ENCODE peak calls at places on chromosomes 4 and X, in four cellular contexts. V is K562, X is A549, G is GM12878. B is an unnamed sample.

GRCh38 chr4:101366331-101366730 is 19.0 kb upstream of the PPP3CA start:
- DNase-seq in V (no peak), X (no peak), G (no peak), B (no peak)

GRCh38 chr4:56630876-56631666 is 50.0 kb downstream of the HOPX start:
- DNase-seq in V (no peak), X (no peak), G (no peak), B (no peak)

GRCh38 chr4:164949448-164950118 is 27.9 kb downstream of the TRIM61 start:
- DNase-seq in V (no peak), X (no peak), G (no peak), B (no peak)

GRCh38 chr4:138158746-138159297 is 83.3 kb downstream of the SLC7A11 start:
- DNase-seq in V (no peak), X (no peak), G (no peak), B (no peak)

GRCh38 chrX:103730746-103731508 is 20.2 kb downstream of the TMEM31 start:
- DNase-seq in V (no peak), X (no peak), G (no peak), B (no peak)

GRCh38 chrX:9829308-9830267 is 43.4 kb downstream of the SHROOM2 start:
- DNase-seq in V (no peak), X (peak; percentile 35), G (peak; percentile 47), B (no peak)

GRCh38 chrX:69238153-69238959 is 73.1 kb upstream of the PJA1 start:
- DNase-seq in V (no peak), X (no peak), G (no peak), B (no peak)

GRCh38 chrX:108735680-108736508 is 469 bp downstream of the IRS4 start:
- DNase-seq in V (no peak), X (no peak), G (no peak), B (no peak)

GRCh38 chrX:106802063-106802387 is 448 bp upstream of the TBC1D8B start:
- DNase-seq in V (no peak), X (peak; percentile 11), G (no peak), B (peak; percentile 3)

GRCh38 chr4:83639849-83640493 is 104.1 kb downstream of the GPAT3 start:
- DNase-seq in V (peak; percentile 66), X (peak; percentile 46), G (peak; percentile 42), B (peak; percentile 71)

GRCh38 chr4:143514432-143514831 is 930 bp downstream of the SMARCA5 start:
- DNase-seq in V (peak; percentile 48), X (peak; percentile 8), G (no peak), B (peak; percentile 15)

GRCh38 chr4:121308828-121309227 is 72.0 kb downstream of the QRFPR start:
- DNase-seq in V (no peak), X (no peak), G (no peak), B (no peak)

GRCh38 chr4:41256131-41256739 is 493 bp upstream of the UCHL1 start:
- DNase-seq in V (no peak), X (peak; percentile 15), G (no peak), B (no peak)

GRCh38 chr4:153634737-153635353 is 49.2 kb upstream of the TLR2 start:
- DNase-seq in V (peak; percentile 55), X (peak; percentile 4), G (no peak), B (peak; percentile 9)

GRCh38 chrX:71911023-71911730 is 532 bp downstream of the NHSL2 start:
- DNase-seq in V (no peak), X (peak; percentile 42), G (no peak), B (no peak)

GRCh38 chrX:45472968-45473367 is 272.3 kb upstream of the DIPK2B start:
- DNase-seq in V (no peak), X (no peak), G (no peak), B (no peak)

GRCh38 chr4:77821775-77822174 is 2.6 kb upstream of the CNOT6L start:
- DNase-seq in V (no peak), X (no peak), G (no peak), B (no peak)

GRCh38 chr4:76246852-76247251 is 4.7 kb upstream of the FAM47E start:
- DNase-seq in V (no peak), X (no peak), G (no peak), B (no peak)

GRCh38 chrX:105837227-105837626 is 14.9 kb downstream of the NRK start:
- DNase-seq in V (no peak), X (no peak), G (no peak), B (no peak)

GRCh38 chrX:18617351-18617750 is 54.6 kb downstream of the RS1 start:
- DNase-seq in V (no peak), X (peak; percentile 27), G (no peak), B (peak; percentile 82)

GRCh38 chr4:153153339-153153851 is 50.8 kb upstream of the TRIM2 start:
- DNase-seq in V (no peak), X (peak; percentile 37), G (no peak), B (no peak)

GRCh38 chr4:102343964-102344519 is 1.2 kb downstream of the SLC39A8 start:
- DNase-seq in V (peak; percentile 63), X (no peak), G (peak; percentile 21), B (no peak)

GRCh38 chr4:74447636-74448233 is 2.8 kb downstream of the AREG start:
- DNase-seq in V (no peak), X (no peak), G (no peak), B (no peak)
- TF ChIP-seq POLR2AphosphoS2 in V (no peak), X (no peak), G (no peak), B (no peak)

DNA sequence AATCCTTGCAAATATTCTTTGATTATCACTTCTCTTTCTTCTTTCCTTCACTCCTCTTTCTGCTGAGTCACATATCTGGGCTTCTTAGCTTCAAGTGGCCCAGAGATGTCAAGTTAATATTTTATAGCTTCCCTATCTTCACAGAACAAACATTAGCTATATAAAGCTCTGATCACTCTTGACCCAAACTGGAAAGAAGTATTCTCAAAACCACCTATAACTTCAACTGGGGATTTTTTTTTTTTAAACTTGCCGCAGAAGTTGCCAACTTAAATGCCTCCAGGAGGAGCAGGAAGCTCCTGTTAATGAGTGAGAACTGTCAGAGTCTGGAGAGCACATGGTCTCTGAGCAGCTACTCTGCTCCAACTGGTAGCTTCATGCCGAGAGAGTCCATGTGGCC is 233.3 kb upstream of the EDNRA start:
- DNase-seq in V (no peak), X (peak; percentile 22), G (no peak), B (no peak)
- TF ChIP-seq POLR2AphosphoS2 in V (no peak), X (no peak), G (no peak), B (no peak)

DNA sequence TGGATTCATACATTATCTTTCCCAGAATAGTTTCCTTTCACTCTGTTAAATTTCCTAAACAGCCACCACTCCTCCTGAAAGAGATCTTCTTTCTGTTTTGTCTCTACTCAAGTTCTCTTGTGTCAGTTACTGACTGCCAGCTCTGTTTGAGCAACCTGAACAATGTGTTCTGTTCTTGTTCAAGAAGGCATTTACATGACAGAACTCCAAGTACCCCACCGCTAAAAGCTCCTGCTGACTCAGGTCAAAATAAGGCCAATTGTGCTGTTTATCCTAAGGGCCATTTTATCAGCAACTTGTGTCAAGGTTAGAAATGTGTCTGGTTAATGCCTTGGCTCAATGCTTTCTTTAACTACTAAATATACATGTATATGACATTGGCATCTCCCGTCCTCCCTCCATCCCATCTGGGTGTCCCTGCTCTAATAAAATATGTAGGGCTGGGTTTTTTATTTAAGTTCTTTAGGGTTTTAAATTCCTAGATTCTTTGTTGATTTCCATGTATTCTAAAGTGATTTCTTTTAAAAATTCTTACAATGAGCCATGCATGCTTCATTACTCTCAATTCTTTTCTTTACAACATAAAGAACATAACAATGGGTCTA is 144.3 kb upstream of the PAQR3 start:
- DNase-seq in V (no peak), X (no peak), G (no peak), B (no peak)
- TF ChIP-seq POLR2AphosphoS2 in V (no peak), X (no peak), G (no peak), B (no peak)

GRCh38 chrX:20620301-20620700 is 353.6 kb upstream of the RPS6KA3 start:
- DNase-seq in V (no peak), X (peak; percentile 1), G (no peak), B (no peak)
- TF ChIP-seq POLR2AphosphoS2 in V (no peak), X (no peak), G (no peak), B (no peak)